ENCODE peak calls at places on chromosome 11, in six cellular contexts. One of them, this sample, is unnamed.
A peak's percentile ranks its signal among the peaks of the same experiment; 100 is the strongest.

GRCh38 chr11:17479284-17480214 is 2.9 kb upstream of the ABCC8 start:
- DNase-seq in thoracic aorta: no peak
- DNase-seq in adrenal gland: no peak
- DNase-seq in spleen: no peak
- DNase-seq in neuronal stem cell: peak; percentile 86
- DNase-seq in tibial nerve: no peak
- DNase-seq in this sample: no peak

GRCh38 chr11:120029321-120029720 is 108.6 kb downstream of the TRIM29 start:
- DNase-seq in thoracic aorta: no peak
- DNase-seq in adrenal gland: no peak
- DNase-seq in spleen: no peak
- DNase-seq in neuronal stem cell: no peak
- DNase-seq in tibial nerve: no peak
- DNase-seq in this sample: no peak

GRCh38 chr11:62035293-62035692 is 67.9 kb upstream of the FTH1 start:
- DNase-seq in thoracic aorta: no peak
- DNase-seq in adrenal gland: no peak
- DNase-seq in spleen: no peak
- DNase-seq in neuronal stem cell: no peak
- DNase-seq in tibial nerve: no peak
- DNase-seq in this sample: no peak

GRCh38 chr11:122137081-122137793 is 21.2 kb upstream of the BLID start:
- DNase-seq in thoracic aorta: no peak
- DNase-seq in adrenal gland: no peak
- DNase-seq in spleen: no peak
- DNase-seq in neuronal stem cell: no peak
- DNase-seq in tibial nerve: no peak
- DNase-seq in this sample: no peak

GRCh38 chr11:124602193-124602592 is 9.0 kb upstream of the PANX3 start:
- DNase-seq in thoracic aorta: no peak
- DNase-seq in adrenal gland: no peak
- DNase-seq in spleen: no peak
- DNase-seq in neuronal stem cell: no peak
- DNase-seq in tibial nerve: no peak
- DNase-seq in this sample: no peak

GRCh38 chr11:44634401-44635281 is 69.2 kb downstream of the CD82 start:
- DNase-seq in thoracic aorta: peak; percentile 65
- DNase-seq in adrenal gland: peak; percentile 96
- DNase-seq in spleen: peak; percentile 76
- DNase-seq in neuronal stem cell: peak; percentile 20
- DNase-seq in tibial nerve: no peak
- DNase-seq in this sample: peak; percentile 86

GRCh38 chr11:108890482-108891092 is 225.7 kb downstream of the DDX10 start:
- DNase-seq in thoracic aorta: no peak
- DNase-seq in adrenal gland: no peak
- DNase-seq in spleen: no peak
- DNase-seq in neuronal stem cell: no peak
- DNase-seq in tibial nerve: no peak
- DNase-seq in this sample: no peak

GRCh38 chr11:2528301-2529050 is 83.7 kb downstream of the KCNQ1 start:
- DNase-seq in thoracic aorta: no peak
- DNase-seq in adrenal gland: peak; percentile 18
- DNase-seq in spleen: peak; percentile 69
- DNase-seq in neuronal stem cell: no peak
- DNase-seq in tibial nerve: no peak
- DNase-seq in this sample: peak; percentile 51

GRCh38 chr11:130181295-130182272 is 22.0 kb downstream of the ST14 start:
- DNase-seq in thoracic aorta: no peak
- DNase-seq in adrenal gland: peak; percentile 74
- DNase-seq in spleen: no peak
- DNase-seq in neuronal stem cell: no peak
- DNase-seq in tibial nerve: no peak
- DNase-seq in this sample: peak; percentile 71

GRCh38 chr11:15793032-15793996 is 563.0 kb downstream of the SOX6 start:
- DNase-seq in thoracic aorta: no peak
- DNase-seq in adrenal gland: no peak
- DNase-seq in spleen: no peak
- DNase-seq in neuronal stem cell: no peak
- DNase-seq in tibial nerve: no peak
- DNase-seq in this sample: no peak

GRCh38 chr11:65437436-65438227 is 15.0 kb downstream of the NEAT1 start:
- DNase-seq in thoracic aorta: no peak
- DNase-seq in adrenal gland: peak; percentile 59
- DNase-seq in spleen: no peak
- DNase-seq in neuronal stem cell: no peak
- DNase-seq in tibial nerve: peak; percentile 12
- DNase-seq in this sample: no peak
- H3K4me1 ChIP-seq in thoracic aorta: peaks cover 95% of the 10 kb centered on the region
- H3K4me1 ChIP-seq in adrenal gland: peaks cover 45% of the 10 kb centered on the region
- H3K4me1 ChIP-seq in spleen: peaks cover 38% of the 10 kb centered on the region
- H3K4me1 ChIP-seq in neuronal stem cell: peaks cover 3% of the 10 kb centered on the region
- H3K4me1 ChIP-seq in tibial nerve: peaks cover 88% of the 10 kb centered on the region
- H3K4me1 ChIP-seq in this sample: peaks cover 49% of the 10 kb centered on the region

GRCh38 chr11:3684787-3685186 is 13.6 kb upstream of the CHRNA10 start:
- DNase-seq in thoracic aorta: no peak
- DNase-seq in adrenal gland: no peak
- DNase-seq in spleen: no peak
- DNase-seq in neuronal stem cell: no peak
- DNase-seq in tibial nerve: no peak
- DNase-seq in this sample: no peak
- H3K36me3 ChIP-seq in thoracic aorta: peaks cover 64% of the 10 kb centered on the region
- H3K36me3 ChIP-seq in adrenal gland: no peaks in the 10 kb centered on the region
- H3K36me3 ChIP-seq in spleen: peaks cover 97% of the 10 kb centered on the region
- H3K36me3 ChIP-seq in neuronal stem cell: peaks cover 91% of the 10 kb centered on the region
- H3K36me3 ChIP-seq in tibial nerve: peaks cover 26% of the 10 kb centered on the region
- H3K36me3 ChIP-seq in this sample: peaks cover 8% of the 10 kb centered on the region

GRCh38 chr11:32435511-32435946 is at the start of gene WT1:
- DNase-seq in thoracic aorta: no peak
- DNase-seq in adrenal gland: no peak
- DNase-seq in spleen: peak; percentile 78
- DNase-seq in neuronal stem cell: no peak
- DNase-seq in tibial nerve: no peak
- DNase-seq in this sample: no peak
- H3K27me3 ChIP-seq in thoracic aorta: peaks cover 11% of the 10 kb centered on the region
- H3K27me3 ChIP-seq in adrenal gland: peaks cover 94% of the 10 kb centered on the region
- H3K27me3 ChIP-seq in spleen: peaks cover 99% of the 10 kb centered on the region
- H3K27me3 ChIP-seq in neuronal stem cell: peaks cover 83% of the 10 kb centered on the region
- H3K27me3 ChIP-seq in tibial nerve: peaks cover 3% of the 10 kb centered on the region
- H3K27me3 ChIP-seq in this sample: peaks cover 53% of the 10 kb centered on the region

DNA sequence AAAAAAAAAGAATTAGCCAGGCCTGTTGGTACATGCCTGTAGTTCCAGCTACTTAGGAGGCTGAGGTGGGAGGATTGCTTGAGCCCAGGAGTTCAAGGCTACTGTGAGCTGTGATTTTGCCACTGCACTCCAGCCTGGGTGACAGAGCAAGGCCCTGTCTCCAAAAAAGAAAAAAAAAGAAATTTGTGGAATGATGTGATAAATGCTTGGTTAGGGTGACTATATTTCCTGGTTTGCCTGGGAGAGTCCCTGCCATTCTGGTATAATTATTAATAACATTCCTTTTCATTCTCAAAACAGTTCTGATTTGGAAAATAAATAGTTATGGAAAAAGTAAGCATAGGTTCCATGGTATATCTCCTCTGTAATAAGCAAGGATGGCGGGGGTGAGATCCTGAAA is 74.8 kb downstream of the SWAP70 start:
- DNase-seq in thoracic aorta: no peak
- DNase-seq in adrenal gland: no peak
- DNase-seq in spleen: no peak
- DNase-seq in neuronal stem cell: no peak
- DNase-seq in tibial nerve: no peak
- DNase-seq in this sample: no peak
- H3K4me1 ChIP-seq in thoracic aorta: peaks cover 4% of the 10 kb centered on the region
- H3K4me1 ChIP-seq in adrenal gland: no peaks in the 10 kb centered on the region
- H3K4me1 ChIP-seq in spleen: peaks cover 16% of the 10 kb centered on the region
- H3K4me1 ChIP-seq in neuronal stem cell: no peaks in the 10 kb centered on the region
- H3K4me1 ChIP-seq in tibial nerve: peaks cover 2% of the 10 kb centered on the region
- H3K4me1 ChIP-seq in this sample: peaks cover 5% of the 10 kb centered on the region

GRCh38 chr11:33751878-33752277 is 15.7 kb upstream of the CD59 start:
- DNase-seq in thoracic aorta: no peak
- DNase-seq in adrenal gland: no peak
- DNase-seq in spleen: no peak
- DNase-seq in neuronal stem cell: no peak
- DNase-seq in tibial nerve: no peak
- DNase-seq in this sample: no peak
- H3K36me3 ChIP-seq in thoracic aorta: peaks cover 6% of the 10 kb centered on the region
- H3K36me3 ChIP-seq in adrenal gland: no peaks in the 10 kb centered on the region
- H3K36me3 ChIP-seq in spleen: peaks cover 93% of the 10 kb centered on the region
- H3K36me3 ChIP-seq in neuronal stem cell: peaks cover 53% of the 10 kb centered on the region
- H3K36me3 ChIP-seq in tibial nerve: no peaks in the 10 kb centered on the region
- H3K36me3 ChIP-seq in this sample: peaks cover 61% of the 10 kb centered on the region

DNA sequence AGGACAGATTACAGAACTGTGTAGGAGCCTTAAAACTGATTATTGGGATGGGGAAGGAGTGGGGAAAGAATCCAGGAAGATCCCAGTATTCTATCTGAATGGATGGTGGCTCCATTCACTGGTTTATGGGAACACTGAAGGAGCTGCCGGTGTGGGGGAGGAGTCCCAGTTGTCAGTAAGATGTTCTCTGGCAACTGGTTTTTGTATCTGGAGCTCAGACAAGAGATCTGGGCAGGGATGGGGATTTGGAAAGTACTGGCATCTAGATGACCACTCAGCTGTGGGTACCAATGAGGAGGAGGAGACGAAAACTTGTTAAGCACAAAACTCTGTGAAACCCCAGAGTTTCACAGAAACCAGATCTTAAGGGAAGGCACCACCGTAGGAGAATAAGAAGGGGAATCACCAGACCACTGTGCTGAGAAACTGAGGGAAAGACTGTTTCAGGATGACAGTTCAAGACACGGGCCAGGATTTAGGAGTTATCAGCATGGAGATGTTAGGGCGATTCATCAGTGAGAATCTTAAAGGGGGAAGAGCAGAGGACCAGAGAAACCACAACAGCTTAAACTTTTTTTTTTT is 28.1 kb downstream of the LDLRAD3 start:
- DNase-seq in thoracic aorta: no peak
- DNase-seq in adrenal gland: no peak
- DNase-seq in spleen: no peak
- DNase-seq in neuronal stem cell: no peak
- DNase-seq in tibial nerve: no peak
- DNase-seq in this sample: no peak
- H3K27me3 ChIP-seq in thoracic aorta: no peaks in the 10 kb centered on the region
- H3K27me3 ChIP-seq in adrenal gland: no peaks in the 10 kb centered on the region
- H3K27me3 ChIP-seq in spleen: no peaks in the 10 kb centered on the region
- H3K27me3 ChIP-seq in neuronal stem cell: no peaks in the 10 kb centered on the region
- H3K27me3 ChIP-seq in tibial nerve: no peaks in the 10 kb centered on the region
- H3K27me3 ChIP-seq in this sample: no peaks in the 10 kb centered on the region

GRCh38 chr11:73983764-73984543 is 1.3 kb upstream of the UCP2 start:
- DNase-seq in thoracic aorta: no peak
- DNase-seq in adrenal gland: no peak
- DNase-seq in spleen: peak; percentile 49
- DNase-seq in neuronal stem cell: no peak
- DNase-seq in tibial nerve: no peak
- DNase-seq in this sample: no peak
- H3K4me1 ChIP-seq in thoracic aorta: peaks cover 11% of the 10 kb centered on the region
- H3K4me1 ChIP-seq in adrenal gland: peaks cover 9% of the 10 kb centered on the region
- H3K4me1 ChIP-seq in spleen: peaks cover 30% of the 10 kb centered on the region
- H3K4me1 ChIP-seq in neuronal stem cell: peaks cover 22% of the 10 kb centered on the region
- H3K4me1 ChIP-seq in tibial nerve: peaks cover 17% of the 10 kb centered on the region
- H3K4me1 ChIP-seq in this sample: peaks cover 7% of the 10 kb centered on the region

GRCh38 chr11:10484461-10485180 is 29.6 kb downstream of the AMPD3 start:
- DNase-seq in thoracic aorta: no peak
- DNase-seq in adrenal gland: peak; percentile 14
- DNase-seq in spleen: no peak
- DNase-seq in neuronal stem cell: no peak
- DNase-seq in tibial nerve: no peak
- DNase-seq in this sample: no peak
- H3K36me3 ChIP-seq in thoracic aorta: no peaks in the 10 kb centered on the region
- H3K36me3 ChIP-seq in adrenal gland: no peaks in the 10 kb centered on the region
- H3K36me3 ChIP-seq in spleen: peaks cover 76% of the 10 kb centered on the region
- H3K36me3 ChIP-seq in neuronal stem cell: no peaks in the 10 kb centered on the region
- H3K36me3 ChIP-seq in tibial nerve: no peaks in the 10 kb centered on the region
- H3K36me3 ChIP-seq in this sample: no peaks in the 10 kb centered on the region

GRCh38 chr11:20605602-20606091 is 6.2 kb downstream of the SLC6A5 start:
- DNase-seq in thoracic aorta: no peak
- DNase-seq in adrenal gland: no peak
- DNase-seq in spleen: no peak
- DNase-seq in neuronal stem cell: no peak
- DNase-seq in tibial nerve: no peak
- DNase-seq in this sample: no peak
- H3K27me3 ChIP-seq in thoracic aorta: peaks cover 13% of the 10 kb centered on the region
- H3K27me3 ChIP-seq in adrenal gland: peaks cover 68% of the 10 kb centered on the region
- H3K27me3 ChIP-seq in spleen: peaks cover 86% of the 10 kb centered on the region
- H3K27me3 ChIP-seq in neuronal stem cell: peaks cover 14% of the 10 kb centered on the region
- H3K27me3 ChIP-seq in tibial nerve: no peaks in the 10 kb centered on the region
- H3K27me3 ChIP-seq in this sample: peaks cover 10% of the 10 kb centered on the region